ENCODE peak calls at places on chromosomes 5 and 9, in ten cellular contexts. T, U, Y, Q, R, W, Z, A, E and L are unnamed samples.
A peak's percentile ranks its signal among the peaks of the same experiment; 100 is the strongest.

GRCh38 chr9:13769006-13769405 is 489.5 kb upstream of the MPDZ start:
- DNase-seq in Q (no peak), W (no peak), Z (no peak), U (no peak), T (no peak), Y (no peak), A (no peak), E (no peak), R (no peak), L (no peak)

GRCh38 chr5:57106661-57107060 is 67.2 kb upstream of the GPBP1 start:
- DNase-seq in R (no peak), Y (no peak), E (no peak), Q (no peak), U (no peak), T (no peak), Z (no peak), W (no peak), A (no peak), L (no peak)

GRCh38 chr5:155004138-155004744 is 9.3 kb upstream of the KIF4B start:
- DNase-seq in U (no peak), Z (no peak), R (no peak), E (peak; percentile 27), T (no peak), W (peak; percentile 40), Q (no peak), A (no peak), Y (no peak), L (no peak)

GRCh38 chr9:101270325-101270701 is 114.5 kb downstream of the BAAT start:
- DNase-seq in Z (no peak), T (no peak), R (no peak), E (no peak), Y (no peak), Q (no peak), A (no peak), U (no peak), W (no peak), L (no peak)

GRCh38 chr5:31663519-31663918 is 24.6 kb downstream of the PDZD2 start:
- DNase-seq in U (peak; percentile 2), Y (peak; percentile 46), A (no peak), Z (no peak), R (no peak), Q (peak; percentile 59), T (no peak), W (no peak), E (no peak), L (peak; percentile 29)

GRCh38 chr5:59673438-59674058 is 220.0 kb downstream of the PDE4D start:
- DNase-seq in A (no peak), Z (no peak), T (peak; percentile 14), R (no peak), Y (no peak), U (peak; percentile 49), Q (no peak), W (peak; percentile 56), E (no peak), L (no peak)

GRCh38 chr5:121279801-121280200 is 571.9 kb upstream of the FTMT start:
- DNase-seq in Q (no peak), R (no peak), T (no peak), W (no peak), U (no peak), Y (no peak), Z (no peak), A (no peak), E (no peak), L (no peak)

GRCh38 chr5:36422957-36423356 is 121.3 kb upstream of the RANBP3L start:
- DNase-seq in Z (no peak), T (no peak), E (no peak), Q (no peak), Y (no peak), W (no peak), U (no peak), A (no peak), R (no peak), L (no peak)

GRCh38 chr5:116320486-116320885 is 235.7 kb downstream of the COMMD10 start:
- DNase-seq in E (no peak), T (no peak), Z (no peak), A (no peak), Y (no peak), R (no peak), W (no peak), Q (no peak), U (peak; percentile 46), L (no peak)

GRCh38 chr9:95460627-95461164 is 56.1 kb downstream of the PTCH1 start:
- DNase-seq in U (no peak), R (no peak), T (no peak), Y (no peak), W (no peak), Q (no peak), A (no peak), E (no peak), Z (no peak), L (no peak)

GRCh38 chr5:132661231-132662003 is 3.4 kb downstream of the IL13 start:
- DNase-seq in U (no peak), Z (no peak), R (no peak), W (peak; percentile 80), Q (no peak), Y (no peak), E (peak; percentile 22), T (no peak), A (no peak), L (no peak)
- TF ChIP-seq POLR2A in U (no peak), Z (no peak), R (no peak), W (no peak), Q (no peak), Y (no peak), E (no peak), T (no peak), A (peak; percentile 10), L (no peak)

DNA sequence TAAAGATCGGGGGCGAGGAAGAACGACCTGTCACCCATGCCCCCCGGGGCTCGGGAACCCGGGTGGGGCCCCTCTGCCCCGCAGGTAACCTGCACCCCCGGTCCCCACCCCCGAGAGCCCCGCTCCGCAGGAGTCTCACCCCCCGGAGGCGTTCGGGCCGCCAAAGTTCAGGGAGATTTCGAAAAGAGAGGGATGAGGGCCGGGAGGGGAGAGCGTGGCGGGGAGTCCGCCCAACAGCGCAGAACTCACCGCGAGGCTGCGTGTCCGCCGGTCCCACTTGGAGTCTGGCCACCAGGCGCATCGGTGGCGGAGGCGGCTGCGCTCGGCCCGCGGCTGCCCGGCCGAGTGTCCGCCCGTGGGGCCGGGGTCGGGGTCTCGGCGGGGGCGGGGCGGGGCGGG is at the start of gene PHF19:
- DNase-seq in Z (peak; percentile 86), A (no peak), Q (peak; percentile 44), W (no peak), R (no peak), U (no peak), T (peak; percentile 78), Y (no peak), E (no peak), L (peak; percentile 93)
- TF ChIP-seq POLR2A in Z (no peak), A (peak; percentile 60), Q (no peak), W (no peak), R (no peak), U (peak; percentile 63), T (peak; percentile 53), Y (no peak), E (no peak), L (peak; percentile 65)

DNA sequence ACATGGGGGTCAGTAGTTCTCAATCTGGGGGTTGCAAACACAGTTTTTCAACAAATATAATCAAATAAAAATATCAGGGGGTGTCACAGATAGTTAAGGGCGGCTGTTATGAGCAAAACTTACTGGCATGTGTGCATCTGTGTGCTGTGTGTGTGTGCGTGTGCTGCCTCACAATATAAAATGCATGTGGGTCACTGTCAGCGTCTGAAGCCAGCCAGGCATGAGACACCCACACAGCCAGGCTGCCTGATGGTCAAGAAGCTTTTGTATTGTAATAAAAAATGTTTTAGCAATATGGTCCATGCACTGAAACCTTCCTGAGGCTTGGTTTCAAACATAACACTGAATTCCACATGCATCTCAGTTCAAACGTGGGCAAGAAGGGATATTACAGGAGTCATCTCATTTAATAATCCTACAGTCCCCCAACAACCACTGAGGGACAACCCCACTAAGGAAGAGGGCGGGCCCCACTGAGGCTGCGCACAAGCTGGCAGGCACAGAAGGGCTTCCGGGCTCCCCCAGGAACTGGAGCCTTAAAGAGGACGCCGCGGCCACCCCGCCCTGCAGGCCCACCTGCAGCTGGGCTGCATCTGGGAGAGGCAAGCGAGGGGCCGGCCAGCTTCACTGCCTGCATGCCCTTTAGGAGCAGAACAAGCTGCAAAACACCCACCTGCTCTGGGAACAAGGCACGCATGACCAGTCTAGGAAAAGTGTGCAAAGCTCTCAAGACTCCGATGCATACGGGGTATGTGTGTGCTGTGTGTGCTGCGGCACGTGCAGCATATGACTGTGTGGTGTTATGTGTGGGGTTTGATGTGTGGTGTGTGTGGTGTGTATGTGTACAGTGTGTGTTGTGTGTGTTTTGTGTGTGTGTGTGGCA is 14.1 kb downstream of the SEMA4D start:
- DNase-seq in A (no peak), U (no peak), W (peak; percentile 72), R (no peak), Q (no peak), T (no peak), Y (no peak), Z (peak; percentile 95), E (peak; percentile 43), L (no peak)
- TF ChIP-seq POLR2A in A (no peak), U (no peak), W (no peak), R (no peak), Q (no peak), T (no peak), Y (no peak), Z (no peak), E (no peak), L (no peak)

GRCh38 chr9:136242908-136243525 is 2.6 kb downstream of the QSOX2 start:
- DNase-seq in R (no peak), W (no peak), Z (no peak), Y (no peak), Q (no peak), U (no peak), A (peak; percentile 11), T (no peak), E (no peak), L (no peak)

GRCh38 chr9:136244116-136244775 is 1.4 kb downstream of the QSOX2 start:
- DNase-seq in T (no peak), Y (no peak), A (peak; percentile 76), Z (no peak), W (peak; percentile 70), E (no peak), R (no peak), Q (no peak), U (no peak), L (no peak)

GRCh38 chr9:136245194-136246150 is at the start of gene QSOX2:
- DNase-seq in R (peak; percentile 90), Q (peak; percentile 81), W (peak; percentile 82), A (peak; percentile 11), E (peak; percentile 86), Z (peak; percentile 94), T (peak; percentile 70), Y (peak; percentile 81), U (peak; percentile 76), L (peak; percentile 93)

GRCh38 chr9:136243631-136244030 is 2.0 kb downstream of the QSOX2 start:
- DNase-seq in Q (no peak), T (no peak), R (no peak), U (no peak), E (no peak), W (no peak), A (peak; percentile 27), Z (no peak), Y (no peak), L (no peak)

DNA sequence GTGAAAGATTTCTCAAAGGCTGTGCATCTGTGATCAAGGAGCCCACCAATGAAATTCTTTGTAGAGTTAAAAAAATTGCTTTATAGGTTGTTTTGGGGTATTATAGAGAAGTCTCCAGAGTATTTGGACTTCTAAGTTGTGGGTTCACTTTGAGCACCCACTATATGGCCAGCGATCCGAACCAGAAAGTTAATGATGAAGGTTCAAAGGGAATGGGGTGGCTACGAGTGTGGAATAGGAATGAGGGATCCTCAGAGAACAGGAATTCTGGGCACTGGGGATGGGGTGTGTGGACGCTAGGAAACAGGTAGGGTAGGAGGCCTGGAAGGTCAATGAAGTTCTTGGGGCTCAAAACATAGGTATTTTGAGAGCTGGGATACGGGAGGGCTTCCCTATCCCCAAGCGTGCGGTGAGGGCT is 827 bp downstream of the QSOX2 start:
- DNase-seq in W (no peak), E (no peak), T (no peak), R (no peak), Z (no peak), U (no peak), Q (no peak), A (no peak), Y (no peak), L (no peak)
- TF ChIP-seq POLR2A in W (no peak), E (no peak), T (no peak), R (no peak), Z (no peak), U (no peak), Q (no peak), A (no peak), Y (no peak), L (no peak)